ENCODE peak calls at places on chromosomes 5 and 9, in four cellular contexts. L is naive B cell; V is activated CD8-positive, alpha-beta T cell treated with anti-CD3 and anti-CD28 coated beads, Interleukin-2, amount 10 ng/mL, durations not matched to agents 7 days and 5 days; A is stimulated activated CD8-positive, alpha-beta memory T cell treated with anti-CD3 and anti-CD28 coated beads, Interleukin-15, amount 100 ng/mL, for 48 hours. G is an unnamed sample.

GRCh38 chr9:119793272-119793671 is 424.0 kb upstream of the BRINP1 start:
- DNase-seq in L (no peak), V (no peak), A (no peak), G (no peak)

GRCh38 chr9:21505425-21506179 is 23.5 kb upstream of the IFNE start:
- DNase-seq in L (no peak), V (no peak), A (no peak), G (no peak)

GRCh38 chr9:72960446-72960845 is 7.6 kb upstream of the ALDH1A1 start:
- DNase-seq in L (no peak), V (no peak), A (no peak), G (no peak)

GRCh38 chr5:137737349-137738256 is 1.7 kb upstream of the KLHL3 start:
- DNase-seq in L (no peak), V (peak), A (no peak), G (no peak)

GRCh38 chr5:93800988-93801811 is 59.8 kb upstream of the POU5F2 start:
- DNase-seq in L (peak), V (peak), A (no peak), G (no peak)

GRCh38 chr5:172009536-172010270 is 3.3 kb upstream of the FBXW11 start:
- DNase-seq in L (no peak), V (no peak), A (no peak), G (no peak)

GRCh38 chr9:134939080-134939733 is 21.5 kb upstream of the FCN1 start:
- DNase-seq in L (no peak), V (no peak), A (no peak), G (no peak)

GRCh38 chr9:30630459-30630858 is 1754.0 kb upstream of the ACO1 start:
- DNase-seq in L (no peak), V (no peak), A (no peak), G (no peak)

GRCh38 chr5:35337332-35338168 is 107.3 kb upstream of the PRLR start:
- DNase-seq in L (no peak), V (no peak), A (no peak), G (no peak)